ENCODE peak calls at places on chromosomes 11 and 22, in nine cellular contexts. Z is psoas muscle, R is mammary epithelial cell, X is cardiac muscle cell, K is left lung, W is HCT116, E is astrocyte of the cerebellum, B is heart right ventricle, F is lung. H is an unnamed sample.

GRCh38 chr11:119509969-119510401 is 87.0 kb upstream of the THY1 start:
- DNase-seq in Z (peak; percentile 46), R (peak; percentile 94), X (no peak), K (peak; percentile 41), W (no peak), E (peak; percentile 66), B (no peak), F (no peak), H (peak; percentile 48)

GRCh38 chr11:46865340-46865739 is 19.3 kb upstream of the CKAP5 start:
- DNase-seq in Z (no peak), R (no peak), X (no peak), K (no peak), W (no peak), E (no peak), B (no peak), F (no peak), H (peak; percentile 87)

GRCh38 chr11:114883472-114883871 is 205.1 kb downstream of the NXPE2 start:
- DNase-seq in Z (no peak), R (no peak), X (no peak), K (no peak), W (no peak), E (no peak), B (peak; percentile 13), F (no peak), H (no peak)

GRCh38 chr11:24779791-24780190 is 282.9 kb downstream of the LUZP2 start:
- DNase-seq in Z (no peak), R (no peak), X (peak; percentile 26), K (no peak), W (no peak), E (no peak), B (no peak), F (no peak), H (no peak)

GRCh38 chr22:41983516-41983915 is 14.3 kb downstream of the SEPTIN3 start:
- DNase-seq in Z (no peak), R (peak; percentile 57), X (no peak), K (no peak), W (no peak), E (no peak), B (no peak), F (no peak), H (peak; percentile 65)

GRCh38 chr11:57294225-57295131 is 30.3 kb downstream of the TNKS1BP1 start:
- DNase-seq in Z (no peak), R (peak; percentile 53), X (no peak), K (peak; percentile 67), W (no peak), E (peak; percentile 90), B (no peak), F (peak; percentile 83), H (no peak)

GRCh38 chr11:112795142-112795815 is 165.9 kb upstream of the NCAM1 start:
- DNase-seq in Z (peak; percentile 55), R (peak; percentile 53), X (no peak), K (no peak), W (peak; percentile 38), E (no peak), B (no peak), F (no peak), H (peak; percentile 25)

GRCh38 chr22:19430890-19431541 is 517 bp downstream of the HIRA start:
- DNase-seq in Z (peak; percentile 44), R (peak; percentile 31), X (peak; percentile 58), K (peak; percentile 42), W (no peak), E (no peak), B (no peak), F (peak; percentile 37), H (peak; percentile 39)

GRCh38 chr11:12995211-12995610 is 13.9 kb upstream of the RASSF10 start:
- DNase-seq in Z (no peak), R (no peak), X (no peak), K (no peak), W (no peak), E (peak; percentile 59), B (peak; percentile 13), F (no peak), H (peak; percentile 45)

GRCh38 chr11:77592727-77593126 is 3.0 kb downstream of the AQP11 start:
- DNase-seq in Z (no peak), R (no peak), X (no peak), K (no peak), W (no peak), E (no peak), B (no peak), F (no peak), H (no peak)

GRCh38 chr11:108672113-108672512 is 7.2 kb downstream of the DDX10 start:
- DNase-seq in Z (no peak), R (no peak), X (peak; percentile 60), K (no peak), W (no peak), E (peak; percentile 32), B (no peak), F (no peak), H (peak; percentile 82)

GRCh38 chr11:2791521-2792375 is 92.0 kb upstream of the KCNQ1OT1 start:
- DNase-seq in Z (peak; percentile 18), R (no peak), X (no peak), K (peak; percentile 30), W (no peak), E (no peak), B (no peak), F (no peak), H (no peak)

DNA sequence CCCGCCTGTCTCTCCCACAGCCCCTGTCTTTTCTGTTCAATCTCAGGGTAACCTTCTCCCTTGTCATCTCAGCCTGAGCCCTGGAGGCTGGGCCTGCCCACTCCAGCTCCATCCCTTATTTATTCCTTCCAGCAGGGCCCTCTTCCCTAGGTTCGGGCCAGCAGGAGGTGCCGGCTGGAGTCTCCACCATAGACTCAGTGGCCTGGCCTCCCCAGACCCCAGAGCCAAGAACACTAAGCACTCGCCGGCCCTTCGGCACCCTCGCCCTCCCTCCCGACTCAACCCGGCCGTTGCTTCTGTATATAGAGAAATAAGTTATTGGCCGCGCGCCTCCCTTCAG is 1.4 kb upstream of the RAB1B start:
- DNase-seq in Z (no peak), R (no peak), X (no peak), K (no peak), W (no peak), E (no peak), B (no peak), F (no peak), H (no peak)
- TF ChIP-seq CTCF in Z (no peak), R (no peak), X (no peak), K (no peak), W (no peak), E (peak; percentile 6), B (no peak), F (no peak), H (no peak)

GRCh38 chr11:33257160-33257896 is at the start of gene HIPK3:
- DNase-seq in Z (peak; percentile 84), R (peak; percentile 71), X (peak; percentile 93), K (peak; percentile 89), W (no peak), E (no peak), B (peak; percentile 84), F (peak; percentile 84), H (peak; percentile 76)

GRCh38 chr11:33256808-33257159 is 397 bp upstream of the HIPK3 start:
- DNase-seq in Z (no peak), R (no peak), X (no peak), K (no peak), W (no peak), E (no peak), B (no peak), F (no peak), H (no peak)

GRCh38 chr11:33258631-33259184 is 1.5 kb downstream of the HIPK3 start:
- DNase-seq in Z (no peak), R (peak; percentile 74), X (no peak), K (no peak), W (no peak), E (no peak), B (no peak), F (no peak), H (no peak)

GRCh38 chr11:33257897-33258630 is 883 bp downstream of the HIPK3 start:
- DNase-seq in Z (peak; percentile 90), R (peak; percentile 81), X (peak; percentile 85), K (peak; percentile 91), W (peak; percentile 58), E (no peak), B (peak; percentile 91), F (peak; percentile 89), H (peak; percentile 93)

GRCh38 chr11:33256031-33256807 is 962 bp upstream of the HIPK3 start:
- DNase-seq in Z (no peak), R (no peak), X (no peak), K (no peak), W (no peak), E (no peak), B (no peak), F (no peak), H (peak; percentile 27)
- H3K4me3 ChIP-seq in Z (peak overlapping the region; percentile 95), R (peak overlapping the region; percentile 88), X (peak overlapping the region; percentile 100), K (peak overlapping the region; percentile 63), W (peak overlapping the region; percentile 92), E (peak overlapping the region; percentile 83), B (peak overlapping the region; percentile 96), F (no peak overlapping the region), H (peak overlapping the region; percentile 96)

DNA sequence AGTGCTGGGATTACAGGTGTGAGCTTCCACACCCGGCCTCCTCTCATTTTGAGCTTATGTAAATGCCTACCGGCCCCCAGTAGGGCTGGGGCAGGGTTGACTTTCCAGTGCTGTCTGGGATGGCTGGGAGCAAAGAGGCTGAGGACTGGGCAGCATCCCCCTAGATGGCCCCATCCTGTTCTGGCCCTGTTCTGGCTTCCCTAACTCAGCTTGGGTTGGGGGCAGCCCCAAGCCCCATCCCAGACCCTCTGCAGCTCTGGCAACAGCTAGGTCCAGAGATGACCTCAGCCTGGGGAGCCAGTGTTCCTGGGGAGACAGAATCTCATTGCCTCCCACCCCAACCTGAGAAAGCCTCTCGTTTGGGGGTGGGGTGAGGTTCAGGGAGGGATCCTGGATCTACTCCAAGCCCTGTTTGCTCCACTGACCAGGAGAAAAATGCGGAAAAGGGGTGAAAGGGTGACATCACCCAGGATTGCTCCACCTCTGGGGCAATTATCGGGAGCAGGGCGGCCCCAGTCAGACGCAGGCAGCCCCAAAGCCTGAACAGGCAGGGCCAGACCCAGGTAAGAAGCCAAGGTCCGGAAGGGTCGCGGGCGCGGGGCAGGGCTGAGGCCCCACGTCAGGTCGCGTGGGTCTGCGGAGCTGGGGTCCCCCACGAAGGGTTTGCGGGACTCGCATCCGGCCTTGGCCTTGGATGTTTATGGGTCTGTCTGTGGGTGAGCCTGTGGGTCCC is at the start of gene PNPLA2:
- DNase-seq in Z (peak; percentile 60), R (peak; percentile 50), X (no peak), K (no peak), W (no peak), E (no peak), B (no peak), F (peak; percentile 74), H (peak; percentile 53)
- TF ChIP-seq CTCF in Z (no peak), R (no peak), X (no peak), K (no peak), W (no peak), E (no peak), B (no peak), F (no peak), H (no peak)

DNA sequence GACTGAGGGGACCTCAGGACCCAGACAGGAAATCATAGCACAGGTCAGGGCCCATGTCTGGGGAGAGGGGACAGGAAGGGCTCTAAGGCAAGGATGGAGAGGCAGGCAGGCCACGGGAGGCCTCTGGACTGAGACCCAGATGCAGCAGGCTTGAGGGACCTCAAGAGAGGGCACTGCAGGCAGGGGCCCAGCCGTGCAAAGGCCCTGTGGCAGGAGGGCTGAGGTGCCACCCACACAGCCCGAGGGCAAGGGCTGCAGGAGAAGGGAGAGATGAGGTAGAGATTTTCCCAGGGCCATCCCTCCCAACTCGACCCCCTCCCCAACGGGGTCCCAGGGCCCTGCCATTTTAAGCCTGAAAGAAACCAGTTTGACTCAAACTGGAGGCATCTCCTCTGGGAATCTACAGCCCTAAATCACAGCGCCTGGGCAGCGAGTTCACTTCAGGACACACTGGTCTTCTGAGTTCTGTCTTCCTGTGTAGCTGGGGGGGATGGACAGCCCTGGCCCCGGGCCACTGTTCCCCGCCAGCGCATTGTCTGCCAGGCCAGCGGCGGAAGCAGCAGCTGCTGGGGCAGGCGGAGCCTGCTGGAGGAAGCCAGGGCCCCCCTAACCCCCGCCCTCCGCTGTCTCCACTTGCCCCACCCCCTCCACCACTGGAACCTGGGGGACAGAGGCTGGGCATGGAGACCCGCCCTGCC is 20.3 kb upstream of the WNT7B start:
- DNase-seq in Z (peak; percentile 91), R (peak; percentile 36), X (no peak), K (peak; percentile 91), W (no peak), E (peak; percentile 88), B (peak; percentile 95), F (peak; percentile 77), H (peak; percentile 98)
- H3K4me3 ChIP-seq in Z (peak overlapping the region; percentile 7), R (no peak overlapping the region), X (no peak overlapping the region), K (no peak overlapping the region), W (no peak overlapping the region), E (no peak overlapping the region), B (no peak overlapping the region), F (no peak overlapping the region), H (no peak overlapping the region)

H was measured in fibroblast of villous mesenchyme.